ENCODE peak calls at places on chromosomes 1 and 21, in nine cellular contexts. G is SK-N-DZ, W is RPMI8226, Q is astrocyte of the spinal cord, X is M059J, S is T-cell, Y is HAP-1, O is GM04504, H is KBM-7. D is an unnamed sample.
A peak's percentile ranks its signal among the peaks of the same experiment; 100 is the strongest.

GRCh38 chr21:43318841-43319781 is 107.8 kb downstream of the SIK1 start:
- DNase-seq in G (peak; percentile 47), W (no peak), Q (peak; percentile 30), X (peak; percentile 69), S (no peak), Y (no peak), O (peak; percentile 47), H (no peak), D (no peak)

GRCh38 chr1:156662588-156663055 is 14.6 kb downstream of the NES start:
- DNase-seq in G (no peak), W (no peak), Q (no peak), X (no peak), S (no peak), Y (no peak), O (no peak), H (no peak), D (no peak)

GRCh38 chr1:234617986-234618725 is 8.2 kb upstream of the IRF2BP2 start:
- DNase-seq in G (no peak), W (no peak), Q (peak; percentile 75), X (peak; percentile 54), S (no peak), Y (peak; percentile 44), O (peak; percentile 87), H (no peak), D (no peak)

GRCh38 chr1:206513312-206514111 is 6.2 kb downstream of the RASSF5 start:
- DNase-seq in G (no peak), W (no peak), Q (peak; percentile 86), X (peak; percentile 88), S (no peak), Y (no peak), O (peak; percentile 66), H (no peak), D (no peak)

GRCh38 chr1:45348020-45348419 is 7.8 kb upstream of the MUTYH start:
- DNase-seq in G (no peak), W (no peak), Q (peak; percentile 29), X (peak; percentile 62), S (no peak), Y (no peak), O (no peak), H (no peak), D (no peak)

GRCh38 chr1:164796916-164797315 is 237.9 kb downstream of the PBX1 start:
- DNase-seq in G (no peak), W (no peak), Q (no peak), X (no peak), S (no peak), Y (no peak), O (no peak), H (no peak), D (no peak)

GRCh38 chr1:83627045-83627444 is 371.9 kb downstream of the TTLL7 start:
- DNase-seq in G (no peak), W (no peak), Q (no peak), X (peak; percentile 18), S (no peak), Y (no peak), O (no peak), H (no peak), D (no peak)

GRCh38 chr1:25807480-25808390 is 7.7 kb downstream of the SELENON start:
- DNase-seq in G (no peak), W (no peak), Q (no peak), X (no peak), S (no peak), Y (no peak), O (no peak), H (no peak), D (no peak)

GRCh38 chr21:16870116-16870515 is 642.7 kb upstream of the CXADR start:
- DNase-seq in G (no peak), W (no peak), Q (no peak), X (peak; percentile 6), S (no peak), Y (no peak), O (peak; percentile 56), H (no peak), D (no peak)

GRCh38 chr1:157626099-157626498 is 28.2 kb upstream of the FCRL4 start:
- DNase-seq in G (no peak), W (peak; percentile 77), Q (no peak), X (peak; percentile 1), S (no peak), Y (peak; percentile 25), O (no peak), H (peak; percentile 26), D (no peak)

GRCh38 chr21:34143783-34144182 is 70.4 kb downstream of the MRPS6 start:
- DNase-seq in G (no peak), W (no peak), Q (no peak), X (no peak), S (no peak), Y (no peak), O (no peak), H (no peak), D (no peak)